ENCODE peak calls at places on chromosomes 6 and 20, in nine cellular contexts. N is cardiac muscle cell, C is fibroblast of lung, Y is IMR-90, M is uterus, U is brain microvascular endothelial cell, J is right cardiac atrium, L is left lung, H is Peyer's patch. F is an unnamed sample.

GRCh38 chr6:77034161-77034560 is 429.1 kb downstream of the HTR1B start:
- DNase-seq in Y (peak), U (peak), M (no peak), H (no peak), C (peak), N (peak), L (no peak), J (no peak), F (peak)

GRCh38 chr6:41424370-41425058 is 89.1 kb downstream of the NCR2 start:
- DNase-seq in Y (peak), C (peak), J (peak), L (no peak), M (peak), N (peak), H (peak), U (peak), F (peak)

GRCh38 chr6:138087549-138087948 is 19.7 kb downstream of the PERP start:
- DNase-seq in U (peak), Y (no peak), J (no peak), H (no peak), C (no peak), N (no peak), M (no peak), L (no peak), F (no peak)

GRCh38 chr20:17403496-17403895 is 127.7 kb downstream of the BFSP1 start:
- DNase-seq in L (no peak), M (no peak), C (no peak), Y (no peak), N (no peak), J (no peak), H (no peak), U (no peak), F (no peak)

GRCh38 chr6:18585032-18585573 is 198.0 kb downstream of the RNF144B start:
- DNase-seq in N (peak), H (peak), C (peak), L (no peak), J (no peak), U (peak), M (no peak), Y (peak), F (peak)

GRCh38 chr20:19338380-19338779 is 125.9 kb downstream of the SLC24A3 start:
- DNase-seq in N (no peak), Y (no peak), C (no peak), J (no peak), L (no peak), U (no peak), H (no peak), M (no peak), F (no peak)

GRCh38 chr20:15639839-15640238 is 933.4 kb downstream of the KIF16B start:
- DNase-seq in C (no peak), M (no peak), J (no peak), L (no peak), U (no peak), Y (no peak), N (no peak), H (no peak), F (no peak)

GRCh38 chr20:14622796-14623195 is 285.4 kb upstream of the FLRT3 start:
- DNase-seq in M (no peak), N (peak), H (no peak), U (peak), J (no peak), L (no peak), Y (peak), C (peak), F (peak)

GRCh38 chr6:105308840-105309239 is 94.0 kb downstream of the PREP start:
- DNase-seq in C (no peak), J (peak), M (no peak), H (no peak), Y (no peak), U (no peak), N (no peak), L (no peak), F (no peak)

GRCh38 chr6:138572200-138572875 is 73.0 kb upstream of the NHSL1 start:
- DNase-seq in C (peak), Y (peak), J (peak), M (peak), L (peak), H (peak), U (peak), N (peak), F (peak)

GRCh38 chr20:43909211-43909610 is 5.4 kb upstream of the TOX2 start:
- DNase-seq in J (no peak), N (no peak), Y (no peak), M (no peak), U (no peak), C (no peak), H (no peak), L (no peak), F (no peak)

GRCh38 chr6:52312461-52312860 is 27.9 kb upstream of the MCM3 start:
- DNase-seq in L (no peak), C (no peak), J (no peak), H (no peak), Y (no peak), M (no peak), N (no peak), U (no peak), F (no peak)

GRCh38 chr6:150641398-150642139 is 41.9 kb downstream of the PLEKHG1 start:
- DNase-seq in M (no peak), Y (no peak), H (no peak), N (no peak), J (no peak), L (no peak), C (peak), U (no peak), F (no peak)

GRCh38 chr6:116165596-116165995 is 39.7 kb upstream of the COL10A1 start:
- DNase-seq in J (no peak), H (no peak), C (no peak), M (no peak), Y (no peak), N (no peak), L (no peak), U (no peak), F (no peak)

GRCh38 chr6:87784690-87785089 is 82.7 kb upstream of the AKIRIN2 start:
- DNase-seq in N (no peak), M (no peak), J (no peak), L (no peak), U (no peak), H (no peak), Y (no peak), C (no peak), F (no peak)

GRCh38 chr6:145898376-145898775 is 65.8 kb downstream of the SHPRH start:
- DNase-seq in M (no peak), H (no peak), U (no peak), N (no peak), J (no peak), Y (peak), C (no peak), L (no peak), F (peak)

GRCh38 chr6:125791151-125791819 is 525 bp downstream of the NCOA7 start:
- DNase-seq in N (peak), L (peak), H (no peak), U (peak), J (no peak), Y (peak), C (peak), M (peak), F (no peak)

GRCh38 chr6:33164665-33165373 is 27.4 kb downstream of the COL11A2 start:
- DNase-seq in U (no peak), H (no peak), Y (no peak), C (no peak), M (no peak), L (no peak), J (no peak), N (no peak), F (no peak)
- H3K27ac ChIP-seq in U (no peak), H (no peak), Y (no peak), C (no peak), M (no peak), L (no peak), J (no peak), N (no peak), F (no peak)

DNA sequence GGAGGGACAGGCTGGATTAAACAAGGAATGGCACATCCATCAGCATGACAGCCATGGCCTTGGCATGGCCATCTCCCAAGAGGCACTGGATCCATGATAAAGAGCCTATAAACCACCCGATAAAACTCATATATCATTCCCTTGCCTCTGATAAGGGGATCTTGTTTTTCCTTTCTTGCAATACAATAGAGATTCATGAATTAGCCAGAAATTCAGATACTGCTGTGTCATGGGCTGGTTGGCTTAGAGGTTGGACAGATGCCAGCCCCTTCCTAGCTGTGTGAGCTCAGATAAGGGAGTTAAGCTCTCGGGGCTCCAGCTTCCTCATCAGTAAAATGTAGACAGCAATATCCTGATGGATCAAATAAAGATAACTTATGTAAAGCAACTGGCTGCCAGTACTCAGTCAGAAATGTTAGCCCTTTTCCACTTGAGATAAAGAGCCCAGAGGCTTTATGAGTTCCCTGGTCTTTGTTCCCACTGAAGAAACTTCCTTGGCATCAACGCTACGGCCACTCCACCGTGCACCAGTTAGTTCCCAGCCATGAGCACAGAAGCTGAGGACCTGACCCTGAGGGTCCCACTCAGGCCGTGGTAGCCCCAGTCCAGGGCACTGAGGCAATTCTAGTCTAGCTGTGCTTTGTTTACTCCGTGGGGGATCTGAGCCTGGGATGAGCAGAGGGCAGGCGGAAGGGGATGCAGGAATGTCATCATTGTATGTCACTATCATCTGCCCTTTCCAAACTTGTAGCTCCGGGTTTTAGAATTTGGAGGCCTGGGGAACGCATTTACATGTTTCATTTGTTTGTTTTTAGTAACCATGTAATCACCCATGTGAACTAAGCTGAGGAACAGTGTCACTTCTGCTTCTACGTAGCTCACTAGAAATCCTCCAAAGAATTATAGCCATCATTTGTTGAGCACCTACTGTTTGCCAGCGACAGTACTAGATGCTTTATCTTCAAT is 67.2 kb upstream of the TBC1D7 start:
- DNase-seq in M (peak), J (peak), Y (peak), N (peak), L (no peak), U (peak), C (peak), H (no peak), F (peak)
- H3K27ac ChIP-seq in M (peak), J (peak), Y (peak), N (peak), L (peak), U (peak), C (peak), H (peak), F (no peak)

DNA sequence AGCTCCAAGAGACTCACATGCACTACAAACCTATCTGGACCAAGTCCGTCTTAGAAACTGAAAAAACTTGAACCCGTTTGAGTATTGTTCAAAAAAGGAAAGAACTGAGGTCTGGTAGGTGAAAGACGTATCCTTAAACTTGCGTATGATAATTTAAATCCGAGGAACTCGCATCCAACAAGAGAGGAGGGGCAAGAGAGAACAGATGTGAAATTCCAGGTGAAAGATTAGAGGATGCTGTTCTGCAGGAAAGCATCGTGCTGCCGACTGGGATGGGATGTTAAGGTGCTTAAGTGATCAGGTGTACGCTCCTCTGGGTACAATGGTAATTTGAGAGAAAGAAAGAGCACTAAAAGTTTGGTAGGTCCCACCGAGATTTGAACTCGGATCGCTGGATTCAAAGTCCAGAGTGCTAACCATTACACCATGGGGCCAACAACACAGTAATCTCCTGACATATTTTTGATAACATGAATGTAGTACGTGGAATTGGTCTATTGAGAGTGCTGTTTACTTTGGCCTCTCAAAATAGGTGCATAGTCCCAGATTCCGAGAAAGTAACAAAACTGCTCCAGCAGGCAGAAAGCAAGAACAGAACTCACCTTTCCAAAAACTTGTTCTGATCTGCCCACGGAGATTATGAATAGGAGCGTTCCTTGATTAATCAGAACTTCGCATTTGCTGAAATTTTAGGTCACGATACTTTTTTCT is 53.5 kb upstream of the BTN3A2 start:
- DNase-seq in C (peak), L (no peak), U (peak), N (peak), Y (peak), H (no peak), J (no peak), M (peak), F (no peak)
- H3K27ac ChIP-seq in C (peak), L (peak), U (no peak), N (no peak), Y (no peak), H (peak), J (no peak), M (peak), F (peak)

DNA sequence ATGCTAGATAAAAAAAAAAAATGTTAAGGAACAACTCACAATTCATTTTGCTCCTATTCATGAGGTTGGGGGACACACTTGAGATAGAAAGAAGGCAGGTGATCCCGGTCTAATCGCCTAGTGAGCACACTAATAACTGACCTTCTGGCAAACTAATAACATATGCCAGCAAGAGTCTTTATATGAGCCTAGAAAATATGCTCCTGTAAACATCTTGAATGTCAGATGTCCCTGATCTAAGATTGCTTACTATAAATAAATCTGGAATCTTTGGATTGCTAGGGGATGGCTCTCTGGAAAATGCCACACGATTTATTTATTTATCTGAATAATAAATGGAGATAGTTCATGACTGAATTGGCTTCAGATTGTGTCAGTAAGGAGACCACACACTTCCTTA is 821.9 kb downstream of the GRIK2 start:
- DNase-seq in L (no peak), U (no peak), Y (no peak), H (no peak), J (no peak), C (no peak), N (no peak), M (no peak), F (no peak)
- H3K27ac ChIP-seq in L (no peak), U (no peak), Y (no peak), H (no peak), J (no peak), C (no peak), N (no peak), M (no peak), F (no peak)

GRCh38 chr20:10733122-10733521 is 59.3 kb upstream of the JAG1 start:
- DNase-seq in J (no peak), U (no peak), L (no peak), M (no peak), N (no peak), C (peak), H (no peak), Y (peak), F (peak)
- H3K27ac ChIP-seq in J (no peak), U (no peak), L (no peak), M (no peak), N (no peak), C (no peak), H (no peak), Y (no peak), F (peak)

GRCh38 chr20:62475027-62475818 is 572 bp downstream of the GATA5 start:
- DNase-seq in H (peak), N (no peak), J (peak), Y (no peak), M (no peak), L (no peak), U (no peak), C (no peak), F (no peak)

GRCh38 chr20:62474585-62475026 is 1.2 kb downstream of the GATA5 start:
- DNase-seq in U (no peak), N (no peak), Y (no peak), C (peak), M (no peak), J (no peak), H (no peak), L (no peak), F (no peak)

GRCh38 chr20:62477669-62478450 is 2.1 kb upstream of the GATA5 start:
- DNase-seq in Y (no peak), U (no peak), M (no peak), N (no peak), J (no peak), H (no peak), L (no peak), C (no peak), F (no peak)

GRCh38 chr20:62475819-62476073 is at the start of gene GATA5:
- DNase-seq in Y (no peak), M (no peak), H (no peak), L (no peak), N (no peak), C (no peak), J (no peak), U (no peak), F (no peak)

DNA sequence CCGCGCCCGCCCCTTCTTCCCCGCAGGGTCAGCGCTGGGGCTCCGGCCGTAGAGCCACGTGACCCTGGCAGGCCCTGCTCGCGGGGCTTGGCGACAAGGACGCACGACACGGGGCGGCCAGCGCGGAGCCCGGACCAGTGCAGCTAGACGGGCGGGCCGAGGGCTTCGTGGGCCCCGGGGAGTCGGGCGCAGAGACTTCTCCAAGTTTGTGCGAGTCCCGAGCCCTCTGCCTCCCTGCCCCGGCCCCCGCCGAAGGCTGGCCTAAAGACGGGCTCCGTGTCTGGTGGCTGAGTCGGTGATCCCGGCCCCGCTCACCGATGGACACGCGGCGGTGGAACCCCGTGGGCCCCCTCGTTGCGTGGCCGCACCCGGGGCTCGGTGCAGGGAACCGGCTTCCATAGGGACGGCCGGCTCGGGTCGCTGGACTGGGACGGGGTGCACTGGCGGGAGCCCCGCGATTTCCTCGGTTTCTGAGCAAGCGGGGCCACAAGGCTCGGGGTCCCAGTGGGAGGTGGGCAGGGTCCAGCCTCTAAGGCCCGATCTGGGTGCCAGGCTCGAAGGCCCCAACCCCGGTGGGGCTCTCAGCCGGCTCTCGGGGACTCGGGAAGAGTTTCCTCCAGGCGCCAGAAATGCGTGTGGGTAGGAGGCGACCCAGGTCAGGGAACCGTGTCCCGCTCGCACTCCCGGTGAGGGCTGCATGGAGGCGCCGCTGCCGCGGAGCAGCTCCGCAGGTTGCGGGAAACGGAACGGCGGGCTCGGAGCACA is 461 bp upstream of the GATA5 start:
- DNase-seq in C (no peak), N (no peak), U (no peak), J (peak), M (no peak), L (no peak), H (peak), Y (no peak), F (no peak)
- H3K27ac ChIP-seq in C (no peak), N (peak), U (no peak), J (no peak), M (no peak), L (no peak), H (no peak), Y (no peak), F (no peak)

GRCh38 chr6:39801456-39802251 is 9.5 kb downstream of the DAAM2 start:
- DNase-seq in N (peak), M (no peak), C (no peak), Y (no peak), J (peak), H (no peak), L (no peak), U (no peak), F (no peak)

GRCh38 chr6:39806277-39806676 is 14.1 kb downstream of the DAAM2 start:
- DNase-seq in C (no peak), Y (peak), U (peak), J (no peak), H (no peak), M (no peak), L (no peak), N (peak), F (no peak)

GRCh38 chr6:39804666-39805065 is 12.5 kb downstream of the DAAM2 start:
- DNase-seq in M (no peak), L (no peak), U (peak), N (peak), Y (peak), H (no peak), C (peak), J (no peak), F (peak)

GRCh38 chr6:39800388-39801032 is 8.3 kb downstream of the DAAM2 start:
- DNase-seq in L (no peak), C (no peak), Y (no peak), J (peak), M (no peak), H (no peak), U (no peak), N (no peak), F (no peak)

DNA sequence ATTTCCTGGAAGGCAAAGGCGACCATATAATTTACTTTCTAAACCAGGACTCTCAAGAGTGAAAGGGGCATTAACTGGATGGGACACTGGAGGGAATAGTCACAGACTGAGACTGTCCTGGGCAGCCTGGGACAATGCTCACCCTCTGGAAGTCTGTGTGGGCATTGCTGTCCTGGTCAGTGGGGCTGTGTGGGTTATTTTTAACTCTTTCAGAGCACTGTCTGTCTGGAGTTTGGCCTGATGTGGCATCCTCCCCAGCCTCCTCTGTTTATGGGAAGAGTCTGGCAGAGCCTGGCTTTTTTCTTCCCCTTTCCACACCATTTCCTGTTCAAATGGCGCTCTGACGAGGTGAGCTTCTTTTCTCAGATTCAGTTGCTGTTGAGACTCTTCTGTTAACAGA is 11.7 kb downstream of the DAAM2 start:
- DNase-seq in H (no peak), N (peak), J (no peak), L (no peak), C (no peak), Y (no peak), U (no peak), M (no peak), F (no peak)
- H3K27ac ChIP-seq in H (no peak), N (no peak), J (no peak), L (no peak), C (peak), Y (no peak), U (no peak), M (no peak), F (no peak)

GRCh38 chr20:1338801-1339200 is 9.9 kb upstream of the SDCBP2 start:
- DNase-seq in U (no peak), Y (no peak), J (no peak), C (no peak), M (no peak), H (no peak), L (no peak), N (no peak), F (no peak)
- H3K27ac ChIP-seq in U (no peak), Y (no peak), J (no peak), C (no peak), M (no peak), H (no peak), L (no peak), N (no peak), F (no peak)

F was measured in epithelial cell of prostate.